ENCODE peak calls at places on chromosomes 12 and 14, in seven cellular contexts. V, Z, O, A, G, K and L are unnamed samples.

GRCh38 chr12:81440001-81440400 is 319.1 kb downstream of the PPFIA2 start:
- DNase-seq in V (no peak), Z (no peak), O (no peak), A (no peak), G (no peak), K (no peak), L (no peak)

GRCh38 chr14:45120109-45120508 is 14.2 kb downstream of the FKBP3 start:
- DNase-seq in V (no peak), Z (no peak), O (no peak), A (no peak), G (no peak), K (no peak), L (no peak)

GRCh38 chr14:70086685-70087379 is 101.9 kb downstream of the SLC8A3 start:
- DNase-seq in V (no peak), Z (no peak), O (no peak), A (no peak), G (peak), K (no peak), L (no peak)

GRCh38 chr12:94710933-94711332 is 60.6 kb upstream of the TMCC3 start:
- DNase-seq in V (no peak), Z (no peak), O (no peak), A (no peak), G (peak), K (no peak), L (no peak)

GRCh38 chr12:131848753-131849152 is 20.6 kb downstream of the MMP17 start:
- DNase-seq in V (no peak), Z (no peak), O (no peak), A (no peak), G (no peak), K (no peak), L (no peak)

GRCh38 chr12:49288412-49288853 is 6.5 kb upstream of the PRPH start:
- DNase-seq in V (no peak), Z (peak), O (peak), A (peak), G (peak), K (peak), L (no peak)

GRCh38 chr12:122006186-122006926 is 15.3 kb upstream of the BCL7A start:
- DNase-seq in V (no peak), Z (no peak), O (no peak), A (no peak), G (no peak), K (no peak), L (no peak)

GRCh38 chr14:60622920-60623263 is 26.4 kb downstream of the SIX1 start:
- DNase-seq in V (no peak), Z (no peak), O (no peak), A (no peak), G (no peak), K (no peak), L (no peak)

GRCh38 chr14:53108292-53108937 is 44.7 kb downstream of the DDHD1 start:
- DNase-seq in V (no peak), Z (no peak), O (no peak), A (no peak), G (no peak), K (no peak), L (no peak)

GRCh38 chr12:66603458-66603857 is 75.4 kb downstream of the GRIP1 start:
- DNase-seq in V (no peak), Z (no peak), O (peak), A (no peak), G (no peak), K (no peak), L (no peak)

GRCh38 chr14:92513966-92514843 is 624 bp downstream of the RIN3 start:
- DNase-seq in V (no peak), Z (no peak), O (no peak), A (no peak), G (peak), K (no peak), L (no peak)

GRCh38 chr12:49809369-49810158 is 18.6 kb downstream of the NCKAP5L start:
- DNase-seq in V (no peak), Z (no peak), O (no peak), A (no peak), G (no peak), K (no peak), L (no peak)

GRCh38 chr14:83071888-83072501 is 1538.3 kb upstream of the SEL1L start:
- DNase-seq in V (no peak), Z (no peak), O (no peak), A (no peak), G (no peak), K (no peak), L (no peak)

GRCh38 chr12:65637774-65638173 is 186.5 kb upstream of the HMGA2 start:
- DNase-seq in V (no peak), Z (no peak), O (no peak), A (no peak), G (no peak), K (no peak), L (no peak)